ENCODE peak calls at places on chromosomes 13 and 19, in ten cellular contexts. E, C, W, N, V, S, A, Y, X and K are unnamed samples.

GRCh38 chr19:13121551-13122274 is 3.6 kb downstream of the NACC1 start:
- DNase-seq in E (no peak), C (no peak), W (no peak), N (no peak), V (no peak), S (no peak), A (no peak), Y (no peak), X (peak), K (no peak)

GRCh38 chr19:48836089-48837017 is at the start of gene HSD17B14:
- DNase-seq in E (peak), C (no peak), W (no peak), N (no peak), V (no peak), S (no peak), A (peak), Y (no peak), X (no peak), K (no peak)

GRCh38 chr19:37943480-37943879 is 36.5 kb downstream of the SIPA1L3 start:
- DNase-seq in E (peak), C (peak), W (no peak), N (no peak), V (no peak), S (no peak), A (no peak), Y (no peak), X (no peak), K (no peak)

GRCh38 chr13:50198508-50198907 is 183.3 kb downstream of the KCNRG start:
- DNase-seq in E (no peak), C (no peak), W (no peak), N (no peak), V (no peak), S (no peak), A (no peak), Y (no peak), X (peak), K (no peak)

GRCh38 chr19:8731428-8732169 is 10.2 kb downstream of the OR2Z1 start:
- DNase-seq in E (no peak), C (no peak), W (no peak), N (no peak), V (no peak), S (no peak), A (peak), Y (no peak), X (no peak), K (no peak)

GRCh38 chr13:50916701-50917184 is 7.2 kb downstream of the RNASEH2B start:
- DNase-seq in E (no peak), C (peak), W (peak), N (no peak), V (no peak), S (no peak), A (no peak), Y (peak), X (no peak), K (no peak)

GRCh38 chr13:38535271-38535670 is 151.6 kb upstream of the FREM2 start:
- DNase-seq in E (no peak), C (no peak), W (no peak), N (no peak), V (no peak), S (no peak), A (no peak), Y (no peak), X (no peak), K (no peak)

GRCh38 chr13:50893211-50893852 is 16.3 kb upstream of the RNASEH2B start:
- DNase-seq in E (no peak), C (no peak), W (no peak), N (no peak), V (no peak), S (no peak), A (no peak), Y (no peak), X (peak), K (no peak)

GRCh38 chr19:48354332-48354992 is 9.3 kb downstream of the TMEM143 start:
- DNase-seq in E (no peak), C (no peak), W (no peak), N (no peak), V (no peak), S (no peak), A (no peak), Y (no peak), X (no peak), K (peak)

GRCh38 chr19:56273563-56274117 is 1.1 kb downstream of the EDDM13 start:
- DNase-seq in E (no peak), C (no peak), W (no peak), N (no peak), V (no peak), S (no peak), A (no peak), Y (no peak), X (peak), K (no peak)

GRCh38 chr19:58037927-58038687 is 4.3 kb downstream of the ZSCAN1 start:
- DNase-seq in E (no peak), C (no peak), W (no peak), N (no peak), V (peak), S (no peak), A (peak), Y (no peak), X (no peak), K (no peak)
- TF ChIP-seq CTCF in E (no peak), C (no peak), W (no peak), N (no peak), V (no peak), S (no peak), A (no peak), Y (no peak), X (no peak), K (no peak)

GRCh38 chr13:104106705-104107393 is 1040.6 kb upstream of the SLC10A2 start:
- DNase-seq in E (no peak), C (no peak), W (no peak), N (no peak), V (no peak), S (no peak), A (no peak), Y (no peak), X (peak), K (peak)
- TF ChIP-seq CTCF in E (peak), C (no peak), W (no peak), N (no peak), V (no peak), S (no peak), A (peak), Y (no peak), X (no peak), K (no peak)

GRCh38 chr13:28415994-28416411 is 78.9 kb downstream of the FLT1 start:
- DNase-seq in E (no peak), C (no peak), W (no peak), N (no peak), V (no peak), S (no peak), A (no peak), Y (no peak), X (no peak), K (no peak)
- TF ChIP-seq CTCF in E (no peak), C (no peak), W (no peak), N (no peak), V (no peak), S (no peak), A (no peak), Y (no peak), X (no peak), K (no peak)

GRCh38 chr19:11451942-11452813 is 16.7 kb downstream of the PRKCSH start:
- DNase-seq in E (no peak), C (no peak), W (no peak), N (no peak), V (no peak), S (no peak), A (peak), Y (no peak), X (no peak), K (no peak)

GRCh38 chr19:11456659-11457058 is 21.2 kb downstream of the PRKCSH start:
- DNase-seq in E (no peak), C (no peak), W (no peak), N (no peak), V (no peak), S (no peak), A (no peak), Y (no peak), X (no peak), K (no peak)

GRCh38 chr19:11452814-11453335 is 17.4 kb downstream of the PRKCSH start:
- DNase-seq in E (no peak), C (no peak), W (no peak), N (no peak), V (no peak), S (no peak), A (no peak), Y (no peak), X (no peak), K (no peak)

GRCh38 chr19:11451327-11451941 is 16.0 kb downstream of the PRKCSH start:
- DNase-seq in E (no peak), C (no peak), W (no peak), N (no peak), V (no peak), S (no peak), A (no peak), Y (no peak), X (no peak), K (no peak)

DNA sequence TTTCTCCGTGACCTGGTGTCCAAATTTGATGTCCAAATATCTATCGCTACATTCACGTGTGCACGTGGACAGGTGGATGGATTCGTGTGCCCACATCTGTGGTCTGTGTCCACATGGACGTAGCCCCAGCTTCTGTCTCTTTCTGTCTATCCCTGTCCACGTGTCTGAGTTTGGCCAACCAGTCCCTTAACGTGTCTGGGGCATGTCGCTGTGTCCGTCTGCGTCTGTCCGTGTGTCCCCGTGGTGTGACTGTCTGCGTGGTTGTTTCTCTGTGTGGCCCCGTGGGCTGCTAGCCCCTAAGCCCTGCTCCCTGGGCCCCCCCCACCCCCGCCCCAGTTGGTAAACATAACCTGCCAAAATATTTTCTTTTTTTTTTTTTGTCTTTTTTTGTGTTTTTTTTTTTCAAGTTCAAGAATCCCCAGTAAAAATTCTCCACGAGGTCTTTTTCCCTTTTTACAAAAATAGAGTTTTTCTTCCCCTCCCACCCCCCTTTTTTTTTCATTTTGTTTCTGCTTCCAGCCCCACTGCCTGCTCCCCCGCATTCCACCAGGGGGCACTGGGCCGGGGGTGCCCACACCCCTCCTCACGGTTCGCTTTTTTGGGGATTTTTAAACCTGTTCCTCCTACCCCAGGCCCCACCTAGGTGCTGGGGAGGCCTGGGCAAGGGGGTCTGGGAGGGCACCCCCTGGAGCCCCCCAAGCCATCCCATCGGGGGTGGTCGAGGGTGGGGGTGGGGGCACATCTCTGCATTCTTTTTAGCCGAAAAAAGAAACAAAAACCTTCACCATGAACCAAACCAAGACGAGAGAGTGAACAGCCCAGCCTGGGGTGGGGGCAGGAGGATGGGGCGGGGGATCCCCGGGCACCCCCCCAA is 18.3 kb downstream of the PRKCSH start:
- DNase-seq in E (no peak), C (no peak), W (no peak), N (no peak), V (no peak), S (no peak), A (peak), Y (no peak), X (no peak), K (no peak)
- TF ChIP-seq CTCF in E (peak), C (no peak), W (peak), N (no peak), V (no peak), S (peak), A (peak), Y (peak), X (peak), K (peak)

GRCh38 chr19:54477650-54478049 is 4.6 kb upstream of the CDC42EP5 start:
- DNase-seq in E (no peak), C (peak), W (no peak), N (no peak), V (no peak), S (no peak), A (no peak), Y (no peak), X (no peak), K (no peak)
- TF ChIP-seq CTCF in E (no peak), C (peak), W (no peak), N (no peak), V (no peak), S (no peak), A (peak), Y (no peak), X (no peak), K (peak)